ENCODE peak calls at places on chromosomes 16 and 17, in four cellular contexts. W is K562, R is HepG2, J is GM12878. U is an unnamed sample.

GRCh38 chr16:85441189-85441889 is 171.8 kb upstream of the GSE1 start:
- DNase-seq in W (peak; percentile 89), R (peak; percentile 71), J (no peak), U (no peak)

GRCh38 chr17:65593870-65594584 is 32.6 kb upstream of the AXIN2 start:
- DNase-seq in W (no peak), R (no peak), J (no peak), U (no peak)

GRCh38 chr16:11268921-11269375 is at the start of gene TNP2:
- DNase-seq in W (no peak), R (no peak), J (no peak), U (no peak)

GRCh38 chr16:50308237-50308965 is 42.0 kb downstream of the ADCY7 start:
- DNase-seq in W (no peak), R (no peak), J (no peak), U (no peak)

GRCh38 chr17:38943607-38944006 is 18.2 kb downstream of the LASP1NB start:
- DNase-seq in W (no peak), R (no peak), J (no peak), U (no peak)

GRCh38 chr17:9725575-9725974 is 65.8 kb downstream of the DHRS7C start:
- DNase-seq in W (no peak), R (peak; percentile 20), J (no peak), U (no peak)

GRCh38 chr16:14549789-14550153 is 80.3 kb downstream of the PARN start:
- DNase-seq in W (no peak), R (peak; percentile 78), J (no peak), U (peak; percentile 66)

GRCh38 chr16:15043344-15043743 is 12.5 kb downstream of the NTAN1 start:
- DNase-seq in W (no peak), R (no peak), J (no peak), U (no peak)

GRCh38 chr17:14792751-14793150 is 472.4 kb downstream of the PMP22 start:
- DNase-seq in W (no peak), R (no peak), J (no peak), U (no peak)

GRCh38 chr16:53091508-53092211 is 36.9 kb downstream of the CHD9 start:
- DNase-seq in W (no peak), R (no peak), J (peak; percentile 72), U (no peak)

GRCh38 chr17:46772879-46773620 is 45.4 kb downstream of the WNT3 start:
- DNase-seq in W (no peak), R (no peak), J (no peak), U (no peak)

GRCh38 chr17:80942360-80943345 is 49.0 kb upstream of the CHMP6 start:
- DNase-seq in W (no peak), R (no peak), J (no peak), U (no peak)

GRCh38 chr17:79721993-79722671 is 8.6 kb upstream of the ENPP7 start:
- DNase-seq in W (peak; percentile 36), R (peak; percentile 64), J (no peak), U (peak; percentile 87)

DNA sequence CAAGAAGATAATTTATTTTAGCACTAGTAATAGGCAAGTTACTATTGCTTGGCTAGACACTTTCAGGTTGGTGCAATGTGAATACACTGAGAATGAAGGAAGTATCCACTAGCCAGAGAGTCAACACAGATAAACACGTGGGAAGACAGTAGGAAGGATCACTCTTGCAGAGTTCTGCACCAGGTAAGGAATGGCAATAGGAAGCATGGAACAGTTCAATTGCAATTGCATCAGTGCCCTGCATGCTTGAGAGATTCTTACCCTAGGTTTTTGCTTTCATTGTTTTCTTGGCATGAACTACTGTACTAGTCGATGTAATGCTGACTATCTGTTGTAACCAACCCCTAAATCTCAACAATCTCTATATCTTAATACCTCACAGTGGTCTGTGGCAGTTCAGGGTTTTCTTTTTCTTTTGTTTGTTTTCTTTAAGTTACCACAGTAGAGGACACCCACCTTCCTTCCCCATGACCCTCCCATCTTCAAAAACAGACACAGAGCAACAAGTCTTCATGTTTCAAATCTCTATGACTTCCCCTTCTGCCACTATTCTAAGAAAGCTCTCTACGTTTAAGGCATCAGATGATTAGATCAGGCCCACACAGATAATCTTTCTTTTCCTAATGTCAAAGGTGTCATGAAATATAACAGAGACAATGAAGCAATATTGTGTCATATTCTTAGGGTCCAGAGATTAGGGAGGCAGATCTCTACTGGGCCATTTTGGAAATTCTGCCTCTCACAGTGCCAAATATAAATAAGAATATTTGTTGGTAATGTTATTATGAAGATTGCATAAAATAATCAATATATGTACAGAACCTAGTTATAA is 18.1 kb upstream of the ABCA8 start:
- DNase-seq in W (no peak), R (no peak), J (no peak), U (no peak)
- TF ChIP-seq POLR2AphosphoS2 in W (no peak), R (no peak), J (no peak), U (no peak)

GRCh38 chr16:87552772-87553171 is 49.5 kb upstream of the JPH3 start:
- DNase-seq in W (no peak), R (no peak), J (no peak), U (no peak)

GRCh38 chr16:87552072-87552718 is 50.1 kb upstream of the JPH3 start:
- DNase-seq in W (no peak), R (no peak), J (no peak), U (no peak)

GRCh38 chr16:87551487-87551886 is 50.8 kb upstream of the JPH3 start:
- DNase-seq in W (no peak), R (no peak), J (no peak), U (no peak)

GRCh38 chr16:87549627-87550509 is 52.4 kb upstream of the JPH3 start:
- DNase-seq in W (no peak), R (no peak), J (no peak), U (no peak)

GRCh38 chr16:87550510-87550961 is 51.8 kb upstream of the JPH3 start:
- DNase-seq in W (peak; percentile 61), R (no peak), J (no peak), U (peak; percentile 25)
- TF ChIP-seq POLR2AphosphoS2 in W (no peak), R (no peak), J (no peak), U (no peak)

GRCh38 chr17:49461580-49461979 is 33.5 kb upstream of the NGFR start:
- DNase-seq in W (no peak), R (no peak), J (no peak), U (no peak)
- TF ChIP-seq POLR2AphosphoS2 in W (no peak), R (no peak), J (no peak), U (no peak)

DNA sequence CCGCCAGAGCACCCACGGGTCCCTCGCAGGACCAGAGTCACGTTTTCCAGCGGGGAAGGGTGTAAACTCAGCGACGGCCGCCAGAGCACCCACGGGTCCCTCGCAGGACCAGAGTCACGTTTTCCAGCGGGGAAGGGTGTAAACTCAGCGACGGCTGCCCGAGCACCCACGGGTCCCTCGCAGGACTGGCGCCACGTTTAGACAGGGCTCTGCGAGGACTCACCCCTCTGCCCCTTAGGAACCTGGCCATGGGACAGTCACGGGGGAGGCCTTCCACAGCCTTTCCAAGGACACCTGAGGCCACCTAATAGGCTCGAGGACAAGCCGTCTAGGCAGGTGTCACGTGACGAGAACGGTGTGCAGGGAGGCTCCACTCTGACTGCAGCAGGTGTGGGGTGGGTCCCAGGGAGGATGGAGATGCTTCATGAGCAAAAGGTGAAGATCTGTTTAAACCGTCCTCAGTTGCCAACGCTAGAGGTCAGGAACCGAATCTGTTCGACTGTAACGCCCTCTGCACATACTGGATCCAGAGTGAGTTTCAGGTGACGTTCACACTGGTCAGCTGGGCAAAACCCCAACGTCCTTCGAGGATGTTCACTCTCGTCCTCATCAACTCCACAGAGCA is 48.0 kb upstream of the METRNL start:
- DNase-seq in W (no peak), R (no peak), J (no peak), U (no peak)
- TF ChIP-seq POLR2AphosphoS2 in W (no peak), R (no peak), J (no peak), U (no peak)

DNA sequence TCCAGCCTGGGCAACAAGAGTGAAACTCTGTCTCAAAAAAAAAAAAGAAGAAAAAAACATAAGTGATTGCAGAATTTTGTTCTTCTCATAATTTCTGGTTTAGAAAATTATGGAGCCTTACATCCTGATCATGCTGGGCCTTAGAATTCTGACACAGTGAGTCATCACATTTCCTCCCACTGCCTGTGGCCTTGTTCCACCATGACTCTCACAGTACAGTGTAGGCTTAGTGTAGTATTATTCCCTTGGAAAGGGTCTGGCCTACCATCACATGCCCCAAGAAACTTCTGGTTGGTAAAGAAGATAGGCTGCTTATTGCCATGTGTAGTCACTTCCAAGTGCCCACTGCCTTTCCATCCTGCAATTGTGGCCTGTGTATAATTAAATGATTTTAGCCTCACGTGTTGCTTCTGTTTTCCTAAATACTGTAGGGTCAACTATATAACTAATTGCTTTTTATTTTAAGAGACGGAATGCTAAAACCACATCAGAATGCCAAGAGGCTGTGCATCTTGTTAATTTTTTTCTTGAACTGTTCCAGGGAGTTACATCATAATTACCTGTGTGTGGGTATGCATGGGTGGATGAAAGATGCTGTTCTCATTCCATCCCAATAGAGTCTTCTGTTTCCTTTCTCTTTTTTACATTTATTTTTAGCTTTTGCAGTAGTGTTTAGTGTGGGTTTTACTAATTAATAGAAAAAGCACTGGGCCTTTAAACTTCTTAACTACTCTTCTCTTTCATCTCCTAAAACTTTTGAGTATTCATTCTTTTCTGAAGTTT is 25.9 kb downstream of the OGFOD1 start:
- DNase-seq in W (peak; percentile 44), R (peak; percentile 27), J (no peak), U (peak; percentile 10)
- TF ChIP-seq POLR2AphosphoS2 in W (no peak), R (no peak), J (no peak), U (no peak)

DNA sequence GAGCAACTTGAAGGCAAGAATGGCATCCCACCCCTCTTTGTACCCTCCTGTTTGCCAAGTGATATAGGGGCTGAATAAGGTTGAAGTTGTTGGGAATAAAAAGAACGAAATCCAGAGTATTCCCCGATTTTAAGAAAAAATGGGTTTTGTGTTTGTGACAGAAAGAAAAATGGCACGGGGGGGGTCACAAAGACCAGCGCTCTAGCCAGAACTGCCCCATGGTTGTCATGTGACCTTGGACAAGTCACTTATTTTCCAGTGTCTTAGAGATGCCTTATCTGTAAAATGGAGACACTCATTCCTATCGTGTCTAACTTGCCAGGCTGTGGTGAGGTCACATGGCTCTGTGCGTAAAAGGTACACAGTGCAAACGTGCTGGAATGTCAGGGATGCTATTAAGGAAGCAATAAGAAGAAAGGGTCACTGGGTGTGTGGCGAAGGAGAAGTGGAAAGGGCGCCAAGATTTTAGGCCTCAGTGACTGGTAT is 1.6 kb upstream of the HEXIM1 start:
- DNase-seq in W (peak; percentile 85), R (no peak), J (no peak), U (no peak)
- TF ChIP-seq POLR2AphosphoS2 in W (peak; percentile 69), R (no peak), J (no peak), U (no peak)